ENCODE peak calls at places on chromosomes 13 and 19, in nine cellular contexts. K, S, T, I, C, W, F, P and H are unnamed samples.

GRCh38 chr19:3265432-3265831 is 41.0 kb downstream of the CELF5 start:
- DNase-seq in K (no peak), S (no peak), T (no peak), I (no peak), C (no peak), W (no peak), F (no peak), P (no peak), H (no peak)

GRCh38 chr13:33249066-33249465 is 36.5 kb downstream of the STARD13 start:
- DNase-seq in K (peak; percentile 81), S (peak; percentile 83), T (no peak), I (no peak), C (peak; percentile 48), W (peak; percentile 74), F (peak; percentile 83), P (no peak), H (no peak)

GRCh38 chr13:24875566-24875965 is 111.6 kb downstream of the RNF17 start:
- DNase-seq in K (no peak), S (no peak), T (no peak), I (no peak), C (no peak), W (no peak), F (no peak), P (no peak), H (no peak)

GRCh38 chr19:33436360-33437345 is 63.1 kb downstream of the CEBPG start:
- DNase-seq in K (no peak), S (no peak), T (no peak), I (no peak), C (no peak), W (no peak), F (no peak), P (no peak), H (no peak)

GRCh38 chr13:70370924-70371323 is 262.7 kb upstream of the KLHL1 start:
- DNase-seq in K (no peak), S (no peak), T (no peak), I (no peak), C (no peak), W (no peak), F (no peak), P (no peak), H (no peak)

GRCh38 chr19:48681127-48681470 is 8.3 kb upstream of the NTN5 start:
- DNase-seq in K (peak; percentile 93), S (peak; percentile 92), T (no peak), I (no peak), C (peak; percentile 25), W (peak; percentile 31), F (peak; percentile 92), P (no peak), H (no peak)

GRCh38 chr19:2648528-2648937 is 54.0 kb downstream of the GNG7 start:
- DNase-seq in K (peak; percentile 74), S (peak; percentile 64), T (peak; percentile 59), I (peak; percentile 76), C (peak; percentile 83), W (peak; percentile 62), F (peak; percentile 50), P (peak; percentile 62), H (peak; percentile 65)

GRCh38 chr19:10270616-10271394 is at the start of gene ICAM1:
- DNase-seq in K (peak; percentile 66), S (peak; percentile 62), T (peak; percentile 76), I (peak; percentile 88), C (peak; percentile 78), W (peak; percentile 33), F (peak; percentile 45), P (peak; percentile 97), H (no peak)

GRCh38 chr19:4577020-4577782 is 17.7 kb upstream of the SEMA6B start:
- DNase-seq in K (no peak), S (no peak), T (no peak), I (peak; percentile 57), C (peak; percentile 39), W (no peak), F (no peak), P (no peak), H (no peak)

GRCh38 chr13:40813662-40814454 is 24.4 kb downstream of the SLC25A15 start:
- DNase-seq in K (peak; percentile 34), S (peak; percentile 12), T (no peak), I (peak; percentile 44), C (peak; percentile 57), W (peak; percentile 11), F (no peak), P (no peak), H (no peak)

GRCh38 chr13:106433066-106433465 is 102.4 kb downstream of the EFNB2 start:
- DNase-seq in K (no peak), S (no peak), T (peak; percentile 82), I (no peak), C (peak; percentile 11), W (no peak), F (no peak), P (peak; percentile 66), H (no peak)

GRCh38 chr19:18606281-18607221 is at the start of gene CRLF1:
- DNase-seq in K (no peak), S (no peak), T (no peak), I (no peak), C (no peak), W (no peak), F (no peak), P (no peak), H (no peak)

GRCh38 chr19:43809762-43810696 is 7.8 kb upstream of the LYPD5 start:
- DNase-seq in K (peak; percentile 74), S (peak; percentile 61), T (peak; percentile 66), I (no peak), C (peak; percentile 77), W (peak; percentile 60), F (peak; percentile 48), P (peak; percentile 22), H (no peak)

GRCh38 chr13:63050287-63050686 is 1634.6 kb upstream of the PCDH20 start:
- DNase-seq in K (no peak), S (no peak), T (no peak), I (no peak), C (no peak), W (no peak), F (no peak), P (no peak), H (no peak)

GRCh38 chr13:63044617-63045016 is 1629.0 kb upstream of the PCDH20 start:
- DNase-seq in K (no peak), S (no peak), T (no peak), I (no peak), C (no peak), W (no peak), F (peak; percentile 5), P (no peak), H (no peak)

DNA sequence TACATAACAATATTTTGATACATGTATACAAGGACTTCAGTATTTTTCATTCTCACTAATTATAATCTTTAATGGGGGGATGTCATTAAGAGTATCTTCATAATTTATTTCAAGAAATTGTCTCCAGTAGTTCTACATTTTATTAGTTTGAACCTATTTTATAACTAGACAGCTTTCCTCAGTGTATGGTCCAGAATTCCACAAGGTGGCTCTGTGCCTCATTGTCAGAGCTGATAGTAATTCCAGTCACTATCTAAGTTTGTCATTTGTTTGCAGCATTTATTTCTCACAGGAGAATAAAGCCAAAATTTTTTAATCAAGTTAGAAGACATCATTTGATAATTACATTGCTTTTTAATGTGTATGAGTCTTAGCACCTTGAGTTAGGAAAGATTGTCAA is 1633.0 kb upstream of the PCDH20 start:
- DNase-seq in K (peak; percentile 16), S (no peak), T (no peak), I (no peak), C (no peak), W (no peak), F (no peak), P (no peak), H (no peak)
- H2AFZ ChIP-seq in K (no peak overlapping the region), S (no peak overlapping the region), T (no peak overlapping the region), I (no peak overlapping the region), C (no peak overlapping the region), W (no peak overlapping the region), F (no peak overlapping the region), P (no peak overlapping the region), H (no peak overlapping the region)

DNA sequence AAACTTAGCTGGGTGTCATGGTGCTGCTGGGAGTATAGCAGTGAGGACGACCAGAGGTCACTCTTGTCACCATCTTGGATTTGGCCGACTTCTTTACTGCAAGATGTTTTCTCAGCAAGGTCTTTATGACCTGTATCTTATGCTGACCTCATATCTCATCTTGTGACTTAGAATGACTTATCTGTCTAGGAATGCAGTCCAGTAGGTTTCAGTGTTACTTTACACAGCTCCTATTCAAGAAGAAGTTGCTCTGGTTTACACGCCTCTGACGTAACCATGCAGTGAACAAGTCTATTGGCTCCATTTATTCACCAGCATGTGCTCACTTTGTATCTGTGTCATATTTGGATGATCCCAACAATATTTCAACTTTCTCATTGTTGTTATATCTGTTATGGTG is 26.7 kb downstream of the ZNF850 start:
- DNase-seq in K (no peak), S (no peak), T (peak; percentile 46), I (no peak), C (no peak), W (peak; percentile 19), F (no peak), P (peak; percentile 46), H (no peak)
- H3K9me3 ChIP-seq in K (peaks cover 82% of the 10 kb centered on the region), S (peaks cover 3% of the 10 kb centered on the region), T (peaks cover 60% of the 10 kb centered on the region), I (peaks cover 56% of the 10 kb centered on the region), C (peaks cover 8% of the 10 kb centered on the region), W (peaks cover 61% of the 10 kb centered on the region), F (peaks cover 71% of the 10 kb centered on the region), P (peaks cover 29% of the 10 kb centered on the region), H (peaks cover 87% of the 10 kb centered on the region)

DNA sequence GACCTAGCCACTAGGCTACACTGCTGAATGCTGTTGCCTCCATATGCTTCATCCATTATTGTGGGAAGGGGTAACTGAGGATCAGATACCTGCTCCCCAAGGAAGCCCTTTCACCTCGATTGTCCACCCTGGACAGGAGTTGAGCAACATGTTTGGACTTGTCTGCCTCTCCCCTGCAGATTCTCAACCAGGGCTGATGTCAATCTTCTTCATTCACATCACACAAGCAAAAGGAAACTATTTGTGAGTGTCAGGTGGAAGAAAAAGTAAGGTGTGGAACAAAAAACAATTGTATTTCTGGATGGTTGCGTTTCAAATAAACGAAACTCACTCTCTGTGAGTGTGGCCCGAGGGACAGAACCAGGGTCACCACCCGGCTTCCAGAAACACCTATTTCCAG is 29.5 kb upstream of the MUC16 start:
- DNase-seq in K (no peak), S (no peak), T (peak; percentile 69), I (no peak), C (no peak), W (peak; percentile 7), F (no peak), P (no peak), H (no peak)
- H2AFZ ChIP-seq in K (no peak overlapping the region), S (no peak overlapping the region), T (peak overlapping the region; percentile 37), I (no peak overlapping the region), C (no peak overlapping the region), W (peak overlapping the region; percentile 55), F (no peak overlapping the region), P (no peak overlapping the region), H (no peak overlapping the region)

GRCh38 chr13:79490846-79491245 is 9.9 kb downstream of the NDFIP2 start:
- DNase-seq in K (no peak), S (peak; percentile 34), T (no peak), I (no peak), C (no peak), W (no peak), F (no peak), P (no peak), H (no peak)

GRCh38 chr13:79492918-79493594 is 12.1 kb downstream of the NDFIP2 start:
- DNase-seq in K (no peak), S (no peak), T (no peak), I (no peak), C (no peak), W (no peak), F (no peak), P (no peak), H (no peak)

GRCh38 chr13:79490326-79490725 is 9.4 kb downstream of the NDFIP2 start:
- DNase-seq in K (no peak), S (no peak), T (no peak), I (no peak), C (no peak), W (no peak), F (no peak), P (no peak), H (no peak)

GRCh38 chr13:79491715-79492114 is 10.8 kb downstream of the NDFIP2 start:
- DNase-seq in K (peak; percentile 71), S (peak; percentile 87), T (peak; percentile 65), I (no peak), C (peak; percentile 80), W (peak; percentile 95), F (peak; percentile 85), P (peak; percentile 57), H (no peak)

GRCh38 chr13:79492313-79492798 is 11.4 kb downstream of the NDFIP2 start:
- DNase-seq in K (peak; percentile 13), S (peak; percentile 55), T (no peak), I (peak; percentile 31), C (peak; percentile 75), W (peak; percentile 32), F (peak; percentile 36), P (peak; percentile 33), H (no peak)
- H3K9me3 ChIP-seq in K (no peaks in the 10 kb centered on the region), S (no peaks in the 10 kb centered on the region), T (peaks cover 6% of the 10 kb centered on the region), I (no peaks in the 10 kb centered on the region), C (no peaks in the 10 kb centered on the region), W (no peaks in the 10 kb centered on the region), F (no peaks in the 10 kb centered on the region), P (no peaks in the 10 kb centered on the region), H (no peaks in the 10 kb centered on the region)